ENCODE peak calls at places on chromosomes 7 and 10, in six cellular contexts. O, M, F, V, Q and E are unnamed samples.

GRCh38 chr7:12518920-12519681 is 51.4 kb upstream of the SCIN start:
- DNase-seq in M (peak; percentile 23), O (peak; percentile 8), V (peak; percentile 5), Q (peak; percentile 62), F (peak; percentile 1), E (peak; percentile 25)

GRCh38 chr10:71474702-71475242 is 78.1 kb downstream of the CDH23 start:
- DNase-seq in Q (no peak), O (no peak), M (no peak), F (no peak), V (no peak), E (no peak)

GRCh38 chr10:69806266-69806665 is 4.6 kb downstream of the COL13A1 start:
- DNase-seq in V (no peak), O (no peak), F (no peak), Q (no peak), M (no peak), E (no peak)

GRCh38 chr7:74252893-74253292 is 1.3 kb downstream of the RFC2 start:
- DNase-seq in Q (no peak), F (no peak), O (no peak), V (no peak), M (no peak), E (no peak)

GRCh38 chr7:149799397-149800168 is 26.2 kb upstream of the ZNF467 start:
- DNase-seq in V (no peak), M (no peak), O (no peak), F (peak; percentile 67), Q (peak; percentile 84), E (peak; percentile 7)

GRCh38 chr10:75613685-75614587 is 182.5 kb downstream of the LRMDA start:
- DNase-seq in V (no peak), F (no peak), Q (no peak), O (no peak), M (no peak), E (peak; percentile 71)

GRCh38 chr10:62131724-62132123 is 136.9 kb downstream of the RTKN2 start:
- DNase-seq in M (no peak), F (no peak), O (no peak), V (peak; percentile 57), Q (no peak), E (no peak)

GRCh38 chr10:33067481-33067880 is 109.5 kb upstream of the ITGB1 start:
- DNase-seq in F (no peak), V (no peak), M (no peak), O (no peak), Q (no peak), E (no peak)